ENCODE peak calls at places on chromosomes 7 and 10, in five cellular contexts. P, Q, U, H and R are unnamed samples.

GRCh38 chr7:24978837-24979469 is 1.0 kb downstream of the OSBPL3 start:
- DNase-seq in Q (no peak), U (peak; percentile 51), H (no peak), P (no peak), R (no peak)

GRCh38 chr7:46784746-46785145 is 797.2 kb downstream of the TNS3 start:
- DNase-seq in Q (peak; percentile 75), H (peak; percentile 75), P (peak; percentile 55), U (peak; percentile 49), R (peak; percentile 44)

GRCh38 chr10:1612910-1613309 is 124.4 kb downstream of the ADARB2 start:
- DNase-seq in H (no peak), Q (no peak), U (no peak), P (no peak), R (no peak)

GRCh38 chr7:68929712-68930395 is 668.4 kb upstream of the AUTS2 start:
- DNase-seq in Q (peak; percentile 57), U (peak; percentile 8), P (no peak), H (peak; percentile 1), R (peak; percentile 83)

GRCh38 chr7:67251986-67252558 is 255.4 kb downstream of the TYW1 start:
- DNase-seq in Q (no peak), U (no peak), H (no peak), P (no peak), R (no peak)

GRCh38 chr7:46682841-46683624 is 762.0 kb upstream of the IGFBP3 start:
- DNase-seq in P (peak; percentile 11), H (peak; percentile 44), Q (no peak), U (no peak), R (peak; percentile 72)

GRCh38 chr7:70700055-70700934 is 431.6 kb upstream of the GALNT17 start:
- DNase-seq in H (no peak), P (no peak), U (no peak), Q (no peak), R (no peak)

GRCh38 chr10:100362570-100363496 is 15.8 kb downstream of the SCD start:
- DNase-seq in P (no peak), H (no peak), U (no peak), Q (no peak), R (no peak)

GRCh38 chr7:120994512-120995363 is 6.2 kb downstream of the CPED1 start:
- DNase-seq in Q (no peak), U (no peak), P (no peak), H (no peak), R (no peak)
- H3K4me3 ChIP-seq in Q (no peak overlapping the region), U (no peak overlapping the region), P (no peak overlapping the region), H (no peak overlapping the region), R (no peak overlapping the region)

GRCh38 chr7:131945313-131945831 is 388.9 kb upstream of the PODXL start:
- DNase-seq in Q (peak; percentile 56), P (peak; percentile 26), H (peak; percentile 34), U (peak; percentile 84), R (peak; percentile 19)
- TF ChIP-seq CTCF in Q (peak; percentile 92), P (peak; percentile 78), H (peak; percentile 86), U (peak; percentile 97), R (peak; percentile 65)

DNA sequence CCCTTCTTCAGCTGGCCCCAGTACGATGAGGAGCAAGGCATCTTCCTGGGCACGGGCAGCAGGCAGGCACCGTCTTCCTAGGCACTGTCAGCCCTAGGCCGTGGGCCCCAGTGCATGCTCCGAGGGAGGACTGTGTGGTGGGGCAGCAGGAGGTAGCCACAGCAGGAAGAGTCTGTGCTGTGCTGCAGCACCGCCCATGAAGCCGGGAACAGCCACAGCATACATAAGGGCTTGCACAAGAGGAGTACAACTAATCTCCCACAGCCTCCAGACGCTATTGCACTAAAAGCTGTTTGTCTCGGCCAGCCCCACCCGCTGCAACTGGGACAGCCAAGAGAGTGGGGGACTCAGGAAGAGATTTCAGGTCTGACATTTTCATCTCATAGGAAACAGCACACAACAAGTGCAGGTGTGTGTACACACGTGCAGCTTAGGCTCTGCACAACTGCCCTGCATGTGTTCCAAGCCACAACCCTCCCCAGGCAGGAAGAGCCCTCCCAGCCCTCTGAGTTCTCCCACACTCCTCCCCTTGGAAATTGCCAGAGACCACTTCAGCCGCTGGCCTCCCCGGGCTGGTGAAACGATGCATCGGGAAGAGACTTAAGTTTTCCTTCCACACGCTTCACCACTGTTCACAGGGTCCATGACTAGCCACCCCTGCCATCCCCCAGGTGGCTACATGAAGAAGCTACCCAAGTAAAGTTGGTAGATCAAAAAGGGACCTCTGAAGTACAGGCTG is 88.1 kb upstream of the DDC start:
- DNase-seq in U (peak; percentile 71), H (peak; percentile 89), P (peak; percentile 95), Q (no peak), R (peak; percentile 78)
- H3K4me3 ChIP-seq in U (no peak overlapping the region), H (no peak overlapping the region), P (no peak overlapping the region), Q (no peak overlapping the region), R (no peak overlapping the region)

GRCh38 chr10:45152726-45153125 is 152.0 kb downstream of the ZNF22 start:
- DNase-seq in P (peak; percentile 6), H (peak; percentile 7), U (no peak), Q (no peak), R (no peak)

GRCh38 chr10:45160266-45160665 is 155.1 kb downstream of the OR13A1 start:
- DNase-seq in P (peak; percentile 11), H (peak; percentile 95), Q (peak; percentile 7), U (no peak), R (no peak)

GRCh38 chr10:45151467-45152214 is 150.9 kb downstream of the ZNF22 start:
- DNase-seq in U (no peak), P (no peak), Q (no peak), H (no peak), R (no peak)

GRCh38 chr10:45154481-45154880 is 153.8 kb downstream of the ZNF22 start:
- DNase-seq in Q (no peak), H (peak; percentile 43), P (no peak), U (no peak), R (no peak)

GRCh38 chr10:45155784-45156183 is 155.1 kb downstream of the ZNF22 start:
- DNase-seq in P (no peak), U (no peak), H (no peak), Q (no peak), R (no peak)
- TF ChIP-seq CTCF in P (no peak), U (no peak), H (no peak), Q (no peak), R (no peak)

DNA sequence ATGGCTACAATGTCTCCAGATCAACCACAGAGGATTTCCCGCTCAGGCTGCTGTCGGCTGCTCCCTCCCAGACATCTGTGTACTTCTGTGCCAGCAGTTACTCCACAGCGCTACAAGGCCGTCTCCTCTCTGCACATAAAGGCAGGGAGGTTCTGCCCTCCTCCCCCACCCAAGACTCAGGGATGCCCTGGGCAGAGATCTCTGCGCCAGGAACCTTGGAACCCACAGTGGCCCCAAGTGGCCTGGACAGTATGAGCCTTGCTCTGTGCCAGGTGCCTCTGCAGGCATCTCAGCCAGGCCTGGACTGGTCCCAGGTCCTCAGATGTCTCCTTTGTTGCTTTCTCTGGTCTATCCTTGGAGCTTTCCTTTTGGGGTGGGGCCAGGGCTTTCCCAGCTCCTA is 193.5 kb upstream of the PRSS58 start:
- DNase-seq in P (no peak), Q (no peak), H (no peak), U (no peak), R (no peak)
- H3K4me3 ChIP-seq in P (no peak overlapping the region), Q (no peak overlapping the region), H (no peak overlapping the region), U (no peak overlapping the region), R (no peak overlapping the region)

GRCh38 chr7:1843271-1843861 is 173.3 kb downstream of the ELFN1 start:
- DNase-seq in P (peak; percentile 17), H (no peak), U (no peak), Q (no peak), R (peak; percentile 36)

GRCh38 chr7:1844956-1845390 is 174.9 kb downstream of the ELFN1 start:
- DNase-seq in H (no peak), P (no peak), U (no peak), Q (no peak), R (no peak)

GRCh38 chr7:1844336-1844955 is 174.4 kb downstream of the ELFN1 start:
- DNase-seq in Q (no peak), U (no peak), H (no peak), P (no peak), R (no peak)

GRCh38 chr7:1843921-1844335 is 173.9 kb downstream of the ELFN1 start:
- DNase-seq in P (no peak), U (no peak), Q (no peak), H (no peak), R (no peak)

GRCh38 chr7:1842321-1843221 is 172.5 kb downstream of the ELFN1 start:
- DNase-seq in Q (no peak), H (no peak), P (no peak), U (peak; percentile 40), R (peak; percentile 14)
- TF ChIP-seq CTCF in Q (no peak), H (no peak), P (no peak), U (peak; percentile 10), R (no peak)

GRCh38 chr7:92422926-92423325 is 24.4 kb upstream of the GATAD1 start:
- DNase-seq in Q (no peak), H (no peak), U (no peak), P (no peak), R (no peak)

GRCh38 chr7:92427193-92427592 is 20.1 kb upstream of the GATAD1 start:
- DNase-seq in U (no peak), Q (no peak), H (no peak), P (no peak), R (no peak)

GRCh38 chr7:92425311-92425947 is 21.9 kb upstream of the GATAD1 start:
- DNase-seq in Q (peak; percentile 66), P (no peak), H (no peak), U (no peak), R (no peak)

GRCh38 chr7:92421676-92422435 is 25.4 kb upstream of the GATAD1 start:
- DNase-seq in Q (no peak), H (peak; percentile 7), P (no peak), U (peak; percentile 60), R (no peak)

GRCh38 chr7:92423646-92424045 is 23.6 kb upstream of the GATAD1 start:
- DNase-seq in Q (no peak), U (no peak), H (no peak), P (no peak), R (no peak)
- H3K4me3 ChIP-seq in Q (no peak overlapping the region), U (no peak overlapping the region), H (no peak overlapping the region), P (no peak overlapping the region), R (no peak overlapping the region)

GRCh38 chr10:9302142-9302746 is 1247.8 kb downstream of the GATA3 start:
- DNase-seq in P (peak; percentile 54), Q (peak; percentile 65), H (peak; percentile 69), U (peak; percentile 72), R (peak; percentile 54)
- TF ChIP-seq CTCF in P (peak; percentile 30), Q (peak; percentile 71), H (no peak), U (peak; percentile 61), R (peak; percentile 37)

DNA sequence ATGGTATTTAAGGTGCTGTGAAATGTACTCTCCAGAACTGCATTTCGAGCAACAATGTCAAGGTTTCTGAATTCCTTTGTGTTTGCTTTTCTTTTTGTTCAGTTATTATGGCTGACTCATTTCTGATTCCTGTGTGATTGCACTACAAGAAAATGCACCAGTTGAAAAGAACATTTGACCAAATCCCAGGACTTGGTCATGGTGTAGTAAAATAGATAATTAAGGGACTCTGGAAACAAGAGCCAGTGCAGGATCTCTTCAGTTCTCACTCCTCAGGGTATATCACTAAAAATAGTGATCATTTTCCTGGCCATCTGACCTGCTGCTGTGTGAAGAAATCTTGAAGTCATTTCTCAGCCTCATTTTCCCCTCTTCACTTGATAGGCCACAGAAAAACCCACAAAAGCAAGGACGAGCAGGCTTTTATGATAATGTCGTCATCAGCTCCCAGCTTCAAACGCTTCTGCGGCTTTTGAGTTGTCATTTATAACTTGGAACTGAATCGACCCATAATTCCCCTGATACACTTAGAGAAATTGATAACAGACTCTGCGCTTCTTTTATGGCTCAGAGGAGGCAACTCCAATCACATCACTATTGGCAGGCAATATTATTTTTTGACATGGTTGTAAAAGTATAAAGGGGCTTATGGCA is 274.7 kb downstream of the HDAC9 start:
- DNase-seq in Q (no peak), H (peak; percentile 89), P (peak; percentile 40), U (no peak), R (peak; percentile 83)
- H3K4me3 ChIP-seq in Q (no peak overlapping the region), H (no peak overlapping the region), P (no peak overlapping the region), U (no peak overlapping the region), R (no peak overlapping the region)